ENCODE peak calls at places on chromosomes 11 and 22, in ten cellular contexts. One of them, this sample, is unnamed.

GRCh38 chr11:112225753-112226061 is 521 bp upstream of the PTS start:
- DNase-seq in colonic mucosa: peak
- DNase-seq in neural progenitor cell: no peak
- DNase-seq in MCF 10A: no peak
- DNase-seq in AG09319: no peak
- DNase-seq in left lung: no peak
- DNase-seq in fibroblast of lung: no peak
- DNase-seq in kidney epithelial cell: no peak
- DNase-seq in cardiac muscle cell: no peak
- DNase-seq in psoas muscle: peak
- DNase-seq in this sample: no peak

GRCh38 chr11:75240381-75241035 is at the start of gene TPBGL:
- DNase-seq in colonic mucosa: no peak
- DNase-seq in neural progenitor cell: peak
- DNase-seq in MCF 10A: no peak
- DNase-seq in AG09319: no peak
- DNase-seq in left lung: no peak
- DNase-seq in fibroblast of lung: no peak
- DNase-seq in kidney epithelial cell: no peak
- DNase-seq in cardiac muscle cell: no peak
- DNase-seq in psoas muscle: no peak
- DNase-seq in this sample: peak

GRCh38 chr11:69437001-69437875 is 44.2 kb upstream of the LINC01488 start:
- DNase-seq in colonic mucosa: no peak
- DNase-seq in neural progenitor cell: peak
- DNase-seq in MCF 10A: peak
- DNase-seq in AG09319: no peak
- DNase-seq in left lung: peak
- DNase-seq in fibroblast of lung: no peak
- DNase-seq in kidney epithelial cell: peak
- DNase-seq in cardiac muscle cell: peak
- DNase-seq in psoas muscle: no peak
- DNase-seq in this sample: no peak

GRCh38 chr11:42778193-42778592 is 533.6 kb upstream of the API5 start:
- DNase-seq in colonic mucosa: no peak
- DNase-seq in neural progenitor cell: peak
- DNase-seq in MCF 10A: no peak
- DNase-seq in AG09319: no peak
- DNase-seq in left lung: no peak
- DNase-seq in fibroblast of lung: no peak
- DNase-seq in kidney epithelial cell: no peak
- DNase-seq in cardiac muscle cell: no peak
- DNase-seq in psoas muscle: no peak
- DNase-seq in this sample: no peak

GRCh38 chr11:85685131-85685819 is 720 bp downstream of the CCDC89 start:
- DNase-seq in colonic mucosa: no peak
- DNase-seq in neural progenitor cell: no peak
- DNase-seq in MCF 10A: no peak
- DNase-seq in AG09319: no peak
- DNase-seq in left lung: no peak
- DNase-seq in fibroblast of lung: peak
- DNase-seq in kidney epithelial cell: no peak
- DNase-seq in cardiac muscle cell: peak
- DNase-seq in psoas muscle: no peak
- DNase-seq in this sample: no peak

GRCh38 chr11:6737872-6738466 is 33.8 kb downstream of the OR2AG2 start:
- DNase-seq in colonic mucosa: peak
- DNase-seq in neural progenitor cell: peak
- DNase-seq in MCF 10A: peak
- DNase-seq in AG09319: no peak
- DNase-seq in left lung: no peak
- DNase-seq in fibroblast of lung: peak
- DNase-seq in kidney epithelial cell: no peak
- DNase-seq in cardiac muscle cell: peak
- DNase-seq in psoas muscle: no peak
- DNase-seq in this sample: no peak

GRCh38 chr11:129861702-129862107 is 33.7 kb downstream of the NFRKB start:
- DNase-seq in colonic mucosa: peak
- DNase-seq in neural progenitor cell: peak
- DNase-seq in MCF 10A: peak
- DNase-seq in AG09319: peak
- DNase-seq in left lung: no peak
- DNase-seq in fibroblast of lung: peak
- DNase-seq in kidney epithelial cell: peak
- DNase-seq in cardiac muscle cell: peak
- DNase-seq in psoas muscle: no peak
- DNase-seq in this sample: no peak

GRCh38 chr11:26332572-26332915 is 614 bp downstream of the ANO3 start:
- DNase-seq in colonic mucosa: no peak
- DNase-seq in neural progenitor cell: no peak
- DNase-seq in MCF 10A: no peak
- DNase-seq in AG09319: no peak
- DNase-seq in left lung: no peak
- DNase-seq in fibroblast of lung: peak
- DNase-seq in kidney epithelial cell: no peak
- DNase-seq in cardiac muscle cell: no peak
- DNase-seq in psoas muscle: no peak
- DNase-seq in this sample: no peak

GRCh38 chr22:30984317-30984716 is 15.3 kb downstream of the TUG1 start:
- DNase-seq in colonic mucosa: no peak
- DNase-seq in neural progenitor cell: no peak
- DNase-seq in MCF 10A: no peak
- DNase-seq in AG09319: no peak
- DNase-seq in left lung: no peak
- DNase-seq in fibroblast of lung: no peak
- DNase-seq in kidney epithelial cell: no peak
- DNase-seq in cardiac muscle cell: no peak
- DNase-seq in psoas muscle: no peak
- DNase-seq in this sample: no peak

GRCh38 chr11:66172146-66172545 is 96.3 kb upstream of the RAB1B start:
- DNase-seq in colonic mucosa: no peak
- DNase-seq in neural progenitor cell: no peak
- DNase-seq in MCF 10A: peak
- DNase-seq in AG09319: no peak
- DNase-seq in left lung: no peak
- DNase-seq in fibroblast of lung: peak
- DNase-seq in kidney epithelial cell: peak
- DNase-seq in cardiac muscle cell: no peak
- DNase-seq in psoas muscle: no peak
- DNase-seq in this sample: no peak

GRCh38 chr11:15800121-15800800 is 556.1 kb downstream of the SOX6 start:
- DNase-seq in colonic mucosa: peak
- DNase-seq in neural progenitor cell: no peak
- DNase-seq in MCF 10A: peak
- DNase-seq in AG09319: no peak
- DNase-seq in left lung: peak
- DNase-seq in fibroblast of lung: peak
- DNase-seq in kidney epithelial cell: no peak
- DNase-seq in cardiac muscle cell: no peak
- DNase-seq in psoas muscle: peak
- DNase-seq in this sample: no peak

GRCh38 chr22:28899199-28899853 is 16.0 kb downstream of the ZNRF3 start:
- DNase-seq in colonic mucosa: no peak
- DNase-seq in neural progenitor cell: no peak
- DNase-seq in MCF 10A: peak
- DNase-seq in AG09319: no peak
- DNase-seq in left lung: no peak
- DNase-seq in fibroblast of lung: peak
- DNase-seq in kidney epithelial cell: no peak
- DNase-seq in cardiac muscle cell: no peak
- DNase-seq in psoas muscle: no peak
- DNase-seq in this sample: no peak

GRCh38 chr22:45341503-45341902 is 31.8 kb downstream of the FAM118A start:
- DNase-seq in colonic mucosa: no peak
- DNase-seq in neural progenitor cell: no peak
- DNase-seq in MCF 10A: no peak
- DNase-seq in AG09319: no peak
- DNase-seq in left lung: no peak
- DNase-seq in fibroblast of lung: no peak
- DNase-seq in kidney epithelial cell: no peak
- DNase-seq in cardiac muscle cell: peak
- DNase-seq in psoas muscle: no peak
- DNase-seq in this sample: no peak

GRCh38 chr11:134124660-134125451 is 56.0 kb downstream of the JAM3 start:
- DNase-seq in colonic mucosa: no peak
- DNase-seq in neural progenitor cell: peak
- DNase-seq in MCF 10A: no peak
- DNase-seq in AG09319: no peak
- DNase-seq in left lung: peak
- DNase-seq in fibroblast of lung: peak
- DNase-seq in kidney epithelial cell: no peak
- DNase-seq in cardiac muscle cell: peak
- DNase-seq in psoas muscle: peak
- DNase-seq in this sample: no peak

GRCh38 chr11:34274712-34275398 is 83.0 kb downstream of the ABTB2 start:
- DNase-seq in colonic mucosa: peak
- DNase-seq in neural progenitor cell: no peak
- DNase-seq in MCF 10A: peak
- DNase-seq in AG09319: peak
- DNase-seq in left lung: peak
- DNase-seq in fibroblast of lung: peak
- DNase-seq in kidney epithelial cell: peak
- DNase-seq in cardiac muscle cell: no peak
- DNase-seq in psoas muscle: peak
- DNase-seq in this sample: no peak

DNA sequence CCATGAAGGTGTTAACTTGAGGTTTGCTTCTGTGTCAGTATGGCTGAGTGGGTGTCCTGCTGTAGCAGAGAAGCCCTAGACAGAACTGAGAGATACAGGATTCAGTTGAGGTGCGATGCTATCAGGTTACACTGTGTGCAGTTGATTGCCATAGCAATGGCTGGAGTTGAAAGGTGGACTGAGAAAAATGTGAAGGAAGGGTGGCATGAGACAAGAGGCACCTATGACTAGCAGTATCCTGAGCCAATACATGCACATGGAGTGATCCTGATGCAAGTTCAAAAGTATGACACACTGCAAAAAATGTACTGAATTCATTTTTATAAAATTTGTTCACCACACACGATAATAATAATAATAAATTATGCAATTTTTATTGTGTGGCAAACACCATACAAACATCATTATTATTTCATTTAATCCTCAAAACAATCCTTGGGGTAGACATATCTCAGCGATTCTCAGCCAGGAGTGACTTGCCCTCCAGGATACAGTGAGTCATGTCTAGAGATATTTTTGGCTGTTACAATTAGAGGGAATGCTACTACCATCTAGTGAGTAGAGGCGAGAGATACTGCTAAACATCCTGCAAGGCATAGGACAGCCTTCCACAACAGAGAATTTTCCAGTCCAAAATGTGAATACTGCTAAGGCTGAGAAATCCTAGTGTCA is 3.9 kb upstream of the PIWIL4 start:
- DNase-seq in colonic mucosa: no peak
- DNase-seq in neural progenitor cell: no peak
- DNase-seq in MCF 10A: peak
- DNase-seq in AG09319: no peak
- DNase-seq in left lung: no peak
- DNase-seq in fibroblast of lung: peak
- DNase-seq in kidney epithelial cell: no peak
- DNase-seq in cardiac muscle cell: peak
- DNase-seq in psoas muscle: no peak
- DNase-seq in this sample: no peak
- TF ChIP-seq CTCF in colonic mucosa: no peak
- TF ChIP-seq CTCF in neural progenitor cell: no peak
- TF ChIP-seq CTCF in MCF 10A: peak
- TF ChIP-seq CTCF in AG09319: peak
- TF ChIP-seq CTCF in left lung: no peak
- TF ChIP-seq CTCF in fibroblast of lung: peak
- TF ChIP-seq CTCF in kidney epithelial cell: peak
- TF ChIP-seq CTCF in cardiac muscle cell: peak
- TF ChIP-seq CTCF in psoas muscle: peak
- TF ChIP-seq CTCF in this sample: no peak

DNA sequence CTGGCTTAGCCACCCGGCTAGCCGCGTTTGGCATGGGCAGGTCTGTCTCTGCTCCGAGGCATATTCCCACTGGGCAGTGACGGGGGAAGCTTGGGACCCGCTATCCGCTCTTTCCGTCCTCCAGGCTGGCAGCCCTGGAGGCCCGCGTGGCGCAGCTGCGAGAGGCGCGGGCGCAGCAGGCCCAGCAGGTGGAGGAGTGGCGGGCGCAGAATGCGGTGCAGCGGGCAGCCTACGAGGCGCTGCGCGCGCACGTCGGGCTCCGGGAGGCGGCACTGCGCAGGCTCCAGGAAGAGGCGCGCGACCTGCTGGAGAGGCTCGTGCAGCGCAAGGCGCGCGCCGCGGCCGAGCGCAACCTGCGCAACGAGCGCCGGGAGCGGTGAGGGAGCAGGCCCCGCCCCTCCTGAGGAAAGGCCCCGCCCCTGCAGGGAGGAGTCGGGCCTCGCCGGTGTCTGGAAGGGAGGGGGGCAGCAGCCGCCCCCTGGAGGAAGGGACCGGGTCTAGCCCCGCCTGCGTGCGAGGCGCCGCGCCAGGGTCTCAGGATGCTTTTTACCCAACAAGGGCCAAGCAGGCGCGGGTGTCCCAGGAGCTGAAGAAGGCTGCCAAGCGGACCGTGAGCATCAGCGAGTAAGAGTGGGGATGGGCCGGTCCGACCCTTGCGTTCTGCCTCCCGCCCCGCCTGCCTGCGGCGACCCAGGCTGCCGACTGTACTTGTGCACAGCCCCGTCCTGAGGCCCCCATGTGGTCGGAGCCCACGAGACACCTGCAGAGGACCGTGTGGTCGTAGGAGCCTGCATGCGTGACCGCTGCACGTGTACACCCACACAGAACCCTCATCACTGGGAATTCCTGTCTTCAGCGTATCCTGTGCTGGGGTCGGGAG is 7.9 kb downstream of the ATG16L2 start:
- DNase-seq in colonic mucosa: peak
- DNase-seq in neural progenitor cell: peak
- DNase-seq in MCF 10A: peak
- DNase-seq in AG09319: peak
- DNase-seq in left lung: peak
- DNase-seq in fibroblast of lung: peak
- DNase-seq in kidney epithelial cell: no peak
- DNase-seq in cardiac muscle cell: peak
- DNase-seq in psoas muscle: peak
- DNase-seq in this sample: peak
- TF ChIP-seq CTCF in colonic mucosa: no peak
- TF ChIP-seq CTCF in neural progenitor cell: peak
- TF ChIP-seq CTCF in MCF 10A: no peak
- TF ChIP-seq CTCF in AG09319: peak
- TF ChIP-seq CTCF in left lung: peak
- TF ChIP-seq CTCF in fibroblast of lung: no peak
- TF ChIP-seq CTCF in kidney epithelial cell: peak
- TF ChIP-seq CTCF in cardiac muscle cell: peak
- TF ChIP-seq CTCF in psoas muscle: no peak
- TF ChIP-seq CTCF in this sample: no peak

GRCh38 chr11:99614353-99614752 is 593.6 kb downstream of the CNTN5 start:
- DNase-seq in colonic mucosa: no peak
- DNase-seq in neural progenitor cell: peak
- DNase-seq in MCF 10A: no peak
- DNase-seq in AG09319: no peak
- DNase-seq in left lung: no peak
- DNase-seq in fibroblast of lung: no peak
- DNase-seq in kidney epithelial cell: no peak
- DNase-seq in cardiac muscle cell: peak
- DNase-seq in psoas muscle: no peak
- DNase-seq in this sample: no peak
- TF ChIP-seq CTCF in colonic mucosa: no peak
- TF ChIP-seq CTCF in neural progenitor cell: no peak
- TF ChIP-seq CTCF in MCF 10A: no peak
- TF ChIP-seq CTCF in AG09319: no peak
- TF ChIP-seq CTCF in left lung: no peak
- TF ChIP-seq CTCF in fibroblast of lung: no peak
- TF ChIP-seq CTCF in kidney epithelial cell: no peak
- TF ChIP-seq CTCF in cardiac muscle cell: no peak
- TF ChIP-seq CTCF in psoas muscle: no peak
- TF ChIP-seq CTCF in this sample: no peak

GRCh38 chr11:31236052-31236652 is 133.4 kb downstream of the DCDC1 start:
- DNase-seq in colonic mucosa: no peak
- DNase-seq in neural progenitor cell: no peak
- DNase-seq in MCF 10A: peak
- DNase-seq in AG09319: no peak
- DNase-seq in left lung: no peak
- DNase-seq in fibroblast of lung: peak
- DNase-seq in kidney epithelial cell: no peak
- DNase-seq in cardiac muscle cell: no peak
- DNase-seq in psoas muscle: no peak
- DNase-seq in this sample: no peak
- TF ChIP-seq CTCF in colonic mucosa: no peak
- TF ChIP-seq CTCF in neural progenitor cell: peak
- TF ChIP-seq CTCF in MCF 10A: peak
- TF ChIP-seq CTCF in AG09319: no peak
- TF ChIP-seq CTCF in left lung: no peak
- TF ChIP-seq CTCF in fibroblast of lung: no peak
- TF ChIP-seq CTCF in kidney epithelial cell: peak
- TF ChIP-seq CTCF in cardiac muscle cell: peak
- TF ChIP-seq CTCF in psoas muscle: peak
- TF ChIP-seq CTCF in this sample: peak

This sample was measured in D721Med.